ENCODE peak calls at places on chromosome 3, in six cellular contexts. L is K562, S is GM12878, J is upper lobe of left lung, Z is A549, V is HepG2. M is an unnamed sample.

GRCh38 chr3:12292770-12293169 is 3.9 kb downstream of the PPARG start:
- ATAC-seq in V (no peak), L (no peak), J (no peak), Z (no peak), S (no peak), M (no peak)

GRCh38 chr3:164737174-164737573 is 341.1 kb downstream of the SI start:
- ATAC-seq in V (no peak), J (no peak), S (no peak), L (no peak), Z (no peak), M (no peak)

GRCh38 chr3:124634210-124635168 is 95.8 kb upstream of the UMPS start:
- ATAC-seq in Z (peak), V (peak), L (no peak), J (no peak), S (peak), M (no peak)

GRCh38 chr3:9703736-9704342 is at the start of gene CPNE9:
- ATAC-seq in J (peak), S (peak), L (no peak), V (no peak), Z (no peak), M (peak)

GRCh38 chr3:157067114-157067513 is 92.8 kb downstream of the CCNL1 start:
- ATAC-seq in V (no peak), L (peak), J (no peak), Z (no peak), S (peak), M (no peak)

GRCh38 chr3:170432416-170432815 is 13.7 kb downstream of the CLDN11 start:
- ATAC-seq in L (no peak), J (no peak), V (no peak), S (no peak), Z (no peak), M (no peak)

GRCh38 chr3:130850846-130851245 is 43.0 kb upstream of the ATP2C1 start:
- ATAC-seq in V (no peak), J (no peak), S (no peak), Z (no peak), L (peak), M (no peak)

GRCh38 chr3:196216681-196217211 is 412 bp downstream of the SLC51A start:
- ATAC-seq in S (no peak), L (no peak), V (peak), J (no peak), Z (no peak), M (no peak)

GRCh38 chr3:180926526-180926925 is 14.1 kb downstream of the FXR1 start:
- ATAC-seq in Z (no peak), J (no peak), L (no peak), V (no peak), S (no peak), M (no peak)

GRCh38 chr3:63067999-63068645 is 192.9 kb upstream of the CADPS start:
- ATAC-seq in L (no peak), V (no peak), S (no peak), Z (no peak), J (no peak), M (no peak)

GRCh38 chr3:55524565-55525244 is 37.6 kb upstream of the WNT5A start:
- ATAC-seq in J (no peak), L (no peak), S (no peak), V (no peak), Z (no peak), M (no peak)

GRCh38 chr3:23624305-23624704 is 181.4 kb upstream of the UBE2E1 start:
- ATAC-seq in J (no peak), S (peak), L (no peak), Z (no peak), V (no peak), M (no peak)

GRCh38 chr3:99929409-99930139 is 111.9 kb downstream of the CMSS1 start:
- ATAC-seq in L (no peak), V (no peak), Z (peak), S (no peak), J (peak), M (peak)

GRCh38 chr3:191356586-191357439 is 26.5 kb upstream of the UTS2B start:
- ATAC-seq in S (peak), L (no peak), V (no peak), Z (peak), J (peak), M (peak)

GRCh38 chr3:105744202-105744601 is 124.6 kb downstream of the CBLB start:
- ATAC-seq in J (no peak), Z (no peak), V (no peak), L (no peak), S (no peak), M (no peak)

GRCh38 chr3:26437678-26438077 is 184.9 kb upstream of the LRRC3B start:
- ATAC-seq in L (no peak), S (no peak), J (no peak), V (no peak), Z (peak), M (no peak)

GRCh38 chr3:4719011-4719649 is 226.0 kb downstream of the ITPR1 start:
- ATAC-seq in V (no peak), S (no peak), Z (no peak), J (no peak), L (no peak), M (no peak)

GRCh38 chr3:4722103-4722502 is 229.0 kb downstream of the ITPR1 start:
- ATAC-seq in L (peak), S (peak), Z (peak), J (peak), V (peak), M (no peak)

GRCh38 chr3:4718179-4718736 is 225.1 kb downstream of the ITPR1 start:
- ATAC-seq in Z (no peak), S (no peak), L (no peak), J (no peak), V (no peak), M (no peak)

GRCh38 chr3:4721511-4721911 is 228.4 kb downstream of the ITPR1 start:
- ATAC-seq in L (no peak), S (no peak), J (peak), V (no peak), Z (peak), M (no peak)

GRCh38 chr3:4720316-4721075 is 227.3 kb downstream of the ITPR1 start:
- ATAC-seq in S (peak), Z (peak), L (peak), J (peak), V (peak), M (peak)
- TF ChIP-seq EP300 in S (no peak), Z (no peak), L (peak), J (peak), V (no peak), M (no peak)

GRCh38 chr3:16658004-16658932 is 53.0 kb upstream of the DAZL start:
- ATAC-seq in J (no peak), V (no peak), S (no peak), Z (no peak), L (peak), M (no peak)
- TF ChIP-seq EP300 in J (no peak), V (no peak), S (no peak), Z (no peak), L (no peak), M (no peak)

GRCh38 chr3:178295257-178295912 is 240.9 kb upstream of the KCNMB2 start:
- ATAC-seq in J (peak), V (no peak), L (no peak), Z (no peak), S (no peak), M (peak)
- TF ChIP-seq EP300 in J (no peak), V (no peak), L (no peak), Z (no peak), S (no peak), M (no peak)

GRCh38 chr3:188947983-188948657 is 223.7 kb upstream of the TPRG1 start:
- ATAC-seq in J (peak), L (peak), Z (peak), V (no peak), S (no peak), M (peak)
- TF ChIP-seq EP300 in J (peak), L (no peak), Z (no peak), V (no peak), S (no peak), M (peak)

DNA sequence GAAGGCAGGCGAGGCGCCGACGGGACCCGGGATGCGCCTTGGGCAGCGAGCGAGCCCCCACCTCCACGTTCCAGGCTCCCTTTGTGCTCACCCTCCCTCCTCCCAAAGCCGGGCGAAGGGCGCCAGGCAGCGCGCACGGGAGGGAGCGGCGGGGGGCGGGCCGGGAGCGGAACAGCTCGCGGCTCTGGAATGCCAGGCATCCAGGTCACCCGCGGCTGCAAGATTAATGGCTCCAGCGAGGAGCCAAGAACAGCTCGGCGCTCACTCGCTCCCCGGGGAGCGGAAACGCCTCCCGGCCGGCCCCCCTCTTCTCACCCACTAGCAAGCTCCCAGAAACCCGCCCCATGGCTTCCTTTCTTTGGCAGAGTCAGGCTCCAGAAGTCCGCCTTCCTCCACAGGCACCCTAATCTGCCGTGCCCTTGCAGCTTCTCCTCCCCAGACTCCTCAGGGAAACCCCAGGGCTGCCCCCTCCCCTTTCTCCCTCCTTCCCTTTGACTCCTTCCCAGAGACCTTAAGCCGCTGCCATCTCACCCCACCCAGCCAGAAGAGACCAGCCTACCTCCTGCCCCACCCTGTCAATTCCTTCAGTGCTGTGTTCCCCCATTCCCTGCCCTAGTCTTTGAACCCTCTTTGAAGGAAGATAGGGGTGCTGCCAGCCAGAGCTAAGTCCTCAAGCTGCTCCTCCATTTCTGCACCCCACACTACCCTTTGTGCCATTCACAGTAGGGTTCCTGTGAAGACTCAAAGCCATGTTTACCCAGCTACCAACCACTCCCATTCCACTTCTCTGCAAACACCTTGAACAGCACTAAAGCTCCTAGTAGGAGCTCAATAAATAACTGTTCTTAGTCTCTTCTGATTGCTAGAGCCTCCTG is 9.9 kb downstream of the AMOTL2 start:
- ATAC-seq in S (no peak), V (peak), Z (peak), L (peak), J (peak), M (peak)
- TF ChIP-seq EP300 in S (no peak), V (no peak), Z (peak), L (no peak), J (no peak), M (peak)

GRCh38 chr3:139358857-139359562 is 15.2 kb downstream of the MRPS22 start:
- ATAC-seq in V (no peak), L (no peak), S (peak), Z (no peak), J (no peak), M (no peak)
- TF ChIP-seq EP300 in V (no peak), L (no peak), S (no peak), Z (no peak), J (no peak), M (no peak)

GRCh38 chr3:14144423-14145075 is 19.7 kb downstream of the TMEM43 start:
- ATAC-seq in L (peak), S (peak), Z (peak), V (peak), J (peak), M (peak)
- TF ChIP-seq EP300 in L (peak), S (peak), Z (no peak), V (no peak), J (no peak), M (no peak)

DNA sequence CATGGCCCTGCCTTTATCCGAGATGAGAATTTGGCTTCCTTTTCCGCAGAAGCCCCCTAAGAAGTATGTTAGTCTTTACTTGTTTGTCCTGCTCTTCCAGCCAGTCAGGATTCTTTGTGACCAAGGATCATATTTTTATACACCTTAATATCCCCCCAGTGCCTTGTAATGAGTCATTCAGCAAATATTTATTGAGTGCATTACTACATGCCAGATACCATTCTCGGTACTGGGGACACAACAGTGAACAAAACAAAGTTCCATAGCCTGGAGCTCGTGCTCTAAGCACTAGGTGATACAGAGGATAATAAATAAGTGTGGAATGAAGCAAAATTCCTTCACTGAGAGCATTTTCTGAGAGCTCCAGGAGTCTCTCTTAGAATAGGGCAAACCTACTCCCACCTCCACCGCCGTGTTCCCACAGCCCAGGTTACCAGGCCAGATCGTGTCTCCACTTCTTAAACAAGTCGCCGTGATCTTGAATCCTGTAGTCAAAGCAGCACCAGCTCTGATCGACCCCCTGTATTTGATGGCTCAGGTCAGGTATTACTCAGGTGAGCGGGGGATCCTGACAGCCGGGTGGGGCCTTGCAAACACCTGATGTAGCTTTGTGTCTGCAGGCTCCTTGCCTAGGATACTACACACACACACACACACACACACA is 18.5 kb downstream of the TTC21A start:
- ATAC-seq in S (no peak), V (peak), Z (peak), J (peak), L (no peak), M (peak)
- TF ChIP-seq EP300 in S (no peak), V (no peak), Z (no peak), J (no peak), L (no peak), M (no peak)

DNA sequence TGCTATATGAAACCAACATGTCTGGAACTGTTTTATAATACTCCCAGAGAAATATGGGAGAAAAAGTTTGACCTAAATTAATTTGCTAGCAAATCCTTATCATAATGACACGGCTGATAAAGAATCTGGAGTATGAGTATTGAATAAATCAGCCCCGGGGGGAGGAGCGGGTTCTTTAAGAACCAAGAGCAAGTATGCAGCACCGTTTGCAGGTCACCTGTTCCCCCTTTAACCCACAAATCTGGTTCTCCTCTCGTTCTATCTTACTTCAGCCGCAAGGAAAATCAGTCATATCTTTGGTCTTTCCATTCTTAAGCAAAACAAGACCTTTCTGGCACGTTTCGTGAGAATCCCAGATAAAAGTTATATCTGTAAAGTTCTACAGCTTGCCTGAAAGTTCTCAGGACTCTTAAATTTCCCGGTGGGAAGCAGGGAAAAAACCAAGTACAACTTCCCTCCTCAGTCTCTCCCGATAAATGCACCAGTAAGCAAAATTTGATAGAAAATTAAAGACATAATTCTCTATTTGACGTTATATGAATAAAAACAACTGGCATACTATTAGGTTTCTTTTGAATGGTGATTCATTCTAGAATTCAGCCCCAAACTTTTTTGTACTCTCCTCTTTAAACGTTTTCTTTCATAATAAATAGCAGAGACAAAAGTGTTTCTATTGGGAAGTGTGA is 348.6 kb downstream of the ZBBX start:
- ATAC-seq in Z (no peak), V (no peak), L (no peak), S (no peak), J (no peak), M (no peak)
- TF ChIP-seq EP300 in Z (no peak), V (no peak), L (no peak), S (no peak), J (no peak), M (no peak)

GRCh38 chr3:104070906-104071305 is 1295.8 kb upstream of the ALCAM start:
- ATAC-seq in S (no peak), Z (no peak), L (no peak), J (no peak), V (no peak), M (no peak)
- TF ChIP-seq EP300 in S (no peak), Z (no peak), L (no peak), J (no peak), V (no peak), M (no peak)